ENCODE peak calls at places on chromosomes 6 and 20, in six cellular contexts. G is AG10803, X is H9, T is nephron progenitor cell, M is WTC11, K is kidney epithelial cell. O is an unnamed sample.

GRCh38 chr6:111559193-111560097 is 46.2 kb downstream of the TRAF3IP2 start:
- DNase-seq in G (peak), M (no peak), X (no peak), K (no peak), T (no peak), O (no peak)

GRCh38 chr6:13284646-13285045 is 43.7 kb downstream of the TBC1D7 start:
- DNase-seq in K (no peak), T (no peak), M (no peak), G (no peak), X (no peak), O (no peak)

GRCh38 chr6:142071981-142072380 is 60.7 kb upstream of the GJE1 start:
- DNase-seq in M (peak), X (peak), K (no peak), G (no peak), T (no peak), O (no peak)

GRCh38 chr20:1322511-1323245 is 6.3 kb downstream of the SDCBP2 start:
- DNase-seq in M (no peak), G (peak), X (no peak), K (no peak), T (no peak), O (no peak)

GRCh38 chr20:57960803-57961575 is 251.2 kb upstream of the PMEPA1 start:
- DNase-seq in T (no peak), M (no peak), G (no peak), X (no peak), K (no peak), O (no peak)

GRCh38 chr6:120556491-120556890 is 777.8 kb downstream of the TBC1D32 start:
- DNase-seq in G (no peak), K (no peak), T (no peak), X (no peak), M (no peak), O (no peak)

GRCh38 chr6:3737831-3738210 is 13.7 kb downstream of the PXDC1 start:
- DNase-seq in G (no peak), M (no peak), T (no peak), K (no peak), X (no peak), O (no peak)

GRCh38 chr6:170152989-170153388 is 137.9 kb downstream of the DLL1 start:
- DNase-seq in T (no peak), M (peak), X (peak), K (peak), G (no peak), O (no peak)

GRCh38 chr20:51540585-51540984 is 1.9 kb downstream of the NFATC2 start:
- DNase-seq in X (no peak), K (no peak), M (no peak), G (no peak), T (no peak), O (no peak)

GRCh38 chr6:28252507-28252975 is 472 bp upstream of the ZKSCAN4 start:
- DNase-seq in X (no peak), G (no peak), K (no peak), M (no peak), T (no peak), O (no peak)

GRCh38 chr20:63023836-63024571 is 17.2 kb upstream of the BHLHE23 start:
- DNase-seq in T (no peak), K (no peak), G (no peak), X (peak), M (peak), O (no peak)

GRCh38 chr20:7790189-7790588 is 150.1 kb downstream of the HAO1 start:
- DNase-seq in G (peak), M (no peak), X (no peak), K (no peak), T (no peak), O (no peak)

GRCh38 chr6:165987483-165988305 is 180.0 kb downstream of the TBXT start:
- DNase-seq in X (peak), T (peak), M (peak), K (peak), G (peak), O (peak)

GRCh38 chr6:37882724-37883413 is 63.3 kb downstream of the ZFAND3 start:
- DNase-seq in G (peak), T (no peak), M (no peak), X (no peak), K (peak), O (no peak)

GRCh38 chr20:58229198-58229802 is 847 bp upstream of the ANKRD60 start:
- DNase-seq in M (no peak), T (no peak), X (peak), K (no peak), G (no peak), O (no peak)

GRCh38 chr20:10282930-10283556 is 64.4 kb downstream of the SNAP25 start:
- DNase-seq in X (no peak), K (no peak), T (no peak), M (no peak), G (peak), O (no peak)

DNA sequence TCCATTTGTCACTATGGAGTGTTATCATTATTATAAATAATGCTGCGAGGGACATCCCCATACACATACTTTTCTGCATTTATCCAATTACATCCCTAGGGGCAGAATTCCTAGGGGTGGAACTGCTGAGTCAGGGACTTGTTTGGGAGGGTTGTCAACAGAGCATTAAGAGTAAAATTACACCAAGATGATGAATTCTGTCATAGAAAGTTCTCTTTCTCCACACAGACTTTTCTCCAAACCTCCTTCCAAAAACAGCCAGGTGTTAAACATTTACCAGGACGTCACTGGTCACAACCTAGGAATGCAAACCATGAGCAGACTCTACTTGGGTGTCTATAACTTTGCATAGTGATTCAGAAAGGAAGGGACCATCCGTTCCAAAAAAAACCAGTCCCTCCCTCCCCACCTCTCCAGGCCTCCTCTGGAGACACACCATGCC is 95.5 kb downstream of the PRND start:
- DNase-seq in M (no peak), X (no peak), T (no peak), K (peak), G (peak), O (no peak)
- TF ChIP-seq CTCF in M (no peak), X (no peak), T (no peak), K (peak), G (peak), O (no peak)

DNA sequence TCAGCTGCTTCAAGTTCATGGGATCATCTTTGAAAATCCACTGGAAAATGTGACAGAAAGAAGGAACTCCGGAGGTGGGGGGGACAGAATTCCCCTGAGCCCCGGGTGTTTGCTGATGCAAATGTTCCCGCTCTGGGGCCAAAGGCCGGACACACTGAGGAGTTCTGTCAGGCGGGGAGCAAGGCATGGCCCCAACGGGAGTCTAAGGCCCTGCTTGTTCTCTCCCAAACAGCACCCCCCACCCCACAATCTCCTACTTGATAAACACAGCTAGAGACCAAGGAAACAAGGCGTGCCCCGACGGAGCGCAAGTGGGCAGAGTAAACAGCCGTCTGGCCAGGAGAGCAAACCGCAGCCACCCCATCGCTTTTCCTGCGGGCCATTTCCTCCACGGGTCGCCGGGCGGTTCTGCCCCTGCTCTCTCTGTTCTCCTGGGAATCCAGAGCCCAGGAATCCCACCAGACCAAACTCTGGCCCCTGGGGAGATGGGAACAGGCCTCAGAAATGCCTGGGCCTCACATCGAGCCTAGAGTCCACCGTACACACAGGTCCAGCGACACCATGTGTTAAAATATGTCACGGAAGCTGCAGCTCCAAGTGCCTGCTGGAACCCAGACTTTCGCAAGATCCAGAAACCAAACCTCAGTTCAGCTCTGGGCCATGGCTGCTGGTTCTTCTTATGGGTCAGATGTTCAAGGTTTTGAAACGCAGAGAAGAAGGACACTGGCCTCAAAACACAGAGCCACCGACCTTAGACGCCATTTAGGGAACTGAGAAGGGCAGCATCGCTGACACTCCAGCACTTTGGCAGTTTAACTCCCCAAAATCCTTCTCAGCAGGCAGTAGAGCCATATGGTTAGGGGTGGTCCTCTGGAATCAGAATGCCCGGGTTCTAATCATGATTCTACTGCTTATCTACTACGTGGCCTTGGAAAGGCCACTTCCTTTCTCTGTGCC is 104.2 kb downstream of the PREX1 start:
- DNase-seq in M (no peak), G (peak), X (no peak), K (no peak), T (peak), O (no peak)
- TF ChIP-seq CTCF in M (no peak), G (peak), X (no peak), K (no peak), T (no peak), O (no peak)

GRCh38 chr6:18307006-18307405 is 42.7 kb upstream of the DEK start:
- DNase-seq in K (no peak), X (peak), G (peak), M (no peak), T (no peak), O (no peak)

GRCh38 chr6:18308070-18308735 is 43.9 kb upstream of the DEK start:
- DNase-seq in T (no peak), G (peak), X (no peak), M (no peak), K (no peak), O (no peak)

DNA sequence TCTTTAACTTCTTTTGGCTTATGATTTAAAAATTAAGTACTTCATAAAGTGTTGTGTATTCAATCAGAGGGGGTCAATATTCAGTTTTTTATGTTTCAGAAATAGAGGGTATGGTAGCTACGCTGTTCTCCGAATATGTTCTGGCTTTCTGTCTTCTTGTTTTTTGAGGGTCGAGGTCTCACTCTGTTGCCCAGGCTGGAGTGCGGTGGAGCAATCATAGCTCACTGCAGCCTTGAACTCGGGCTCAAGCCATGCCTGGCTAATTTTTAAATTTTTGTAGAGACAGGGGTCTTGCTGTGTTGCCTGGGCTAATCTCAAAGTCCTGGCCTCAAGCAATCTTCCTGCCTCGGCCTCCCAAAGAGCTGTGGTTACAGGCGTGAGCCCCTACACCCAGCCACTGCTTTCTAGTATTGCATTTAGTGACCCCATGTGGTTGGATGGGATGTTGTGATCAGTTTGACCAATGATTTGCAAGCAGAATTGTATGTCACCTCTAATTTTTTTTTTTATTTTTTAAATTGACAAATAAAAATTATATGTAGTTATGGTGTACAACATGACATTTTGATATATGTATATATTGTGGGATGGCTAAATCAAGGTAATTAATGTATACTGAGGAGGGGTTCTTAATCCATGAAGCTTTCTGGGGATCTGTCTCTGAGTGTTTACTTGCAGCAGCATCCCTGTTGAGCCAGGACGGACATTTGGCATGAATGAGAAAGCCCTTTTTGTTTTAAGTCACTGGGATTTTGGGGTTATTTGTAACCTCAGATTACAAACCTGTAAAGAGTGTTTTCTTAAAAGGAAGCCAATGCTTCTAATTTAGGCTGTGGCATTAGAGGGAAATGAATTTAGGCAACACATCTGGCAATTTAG is 38.5 kb upstream of the DEK start:
- DNase-seq in T (no peak), G (peak), X (peak), M (no peak), K (no peak), O (no peak)
- TF ChIP-seq CTCF in T (no peak), G (peak), X (peak), M (no peak), K (peak), O (peak)

DNA sequence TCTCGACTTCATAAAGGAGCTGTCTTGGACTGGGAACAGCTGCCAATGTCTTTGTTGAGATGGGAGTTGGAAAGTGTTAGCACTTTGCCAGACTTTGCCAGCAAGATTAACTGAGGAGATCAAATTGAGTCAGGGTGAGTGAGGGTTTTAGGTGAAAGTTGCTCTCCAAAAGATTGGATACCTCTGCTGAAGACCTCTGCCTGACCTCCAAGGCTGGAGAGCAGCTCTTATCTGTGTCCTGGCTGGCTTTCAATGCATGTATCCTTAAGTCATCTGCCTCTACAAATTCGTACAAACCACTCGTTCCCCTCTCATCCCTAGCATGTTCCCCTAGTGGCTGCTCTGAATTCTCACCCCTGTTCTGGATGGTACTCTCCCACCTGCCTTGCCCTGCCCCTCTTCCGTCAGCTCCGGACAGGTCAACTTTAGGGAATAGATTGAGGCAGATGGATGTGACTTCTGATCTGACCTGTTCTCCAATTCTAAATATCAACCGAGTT is at the start of gene EFCAB8:
- DNase-seq in M (no peak), X (peak), G (no peak), T (no peak), K (no peak), O (no peak)
- TF ChIP-seq CTCF in M (no peak), X (peak), G (no peak), T (no peak), K (no peak), O (no peak)

DNA sequence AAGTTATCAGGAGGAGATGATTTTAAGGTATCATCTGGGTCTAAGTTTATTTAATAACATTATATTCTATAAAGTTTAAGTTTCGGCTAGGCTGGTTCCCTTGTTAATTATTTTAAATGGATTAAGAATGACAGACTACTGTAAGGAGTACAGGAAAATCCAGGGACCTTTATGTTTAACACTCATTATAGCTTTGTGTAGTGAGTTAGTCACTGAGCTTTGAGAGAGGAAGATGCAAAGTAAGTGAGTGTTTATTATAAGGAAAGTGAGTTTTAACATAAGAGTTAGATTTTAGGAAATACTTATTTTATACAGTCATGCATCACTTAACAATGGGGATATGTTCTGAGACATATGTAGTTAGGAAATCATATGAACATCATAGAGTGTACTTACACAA is 485.5 kb downstream of the MMUT start:
- DNase-seq in K (no peak), T (no peak), M (no peak), G (no peak), X (no peak), O (no peak)
- TF ChIP-seq CTCF in K (no peak), T (no peak), M (no peak), G (no peak), X (no peak), O (no peak)